ENCODE peak calls at places on chromosomes 7 and 10, in five cellular contexts. T is heart left ventricle, N is uterus, R is stomach, V is sigmoid colon. D is an unnamed sample.

GRCh38 chr7:158351051-158351450 is 236.6 kb downstream of the PTPRN2 start:
- DNase-seq in T (no peak), N (no peak), R (no peak), V (peak), D (peak)

GRCh38 chr10:1419796-1420429 is 317.4 kb downstream of the ADARB2 start:
- DNase-seq in T (no peak), N (no peak), R (no peak), V (no peak), D (no peak)

GRCh38 chr10:124696446-124697392 is 47.5 kb downstream of the FAM53B start:
- DNase-seq in T (no peak), N (no peak), R (no peak), V (no peak), D (no peak)

GRCh38 chr10:133081636-133082035 is 6.1 kb upstream of the ADGRA1 start:
- DNase-seq in T (no peak), N (no peak), R (no peak), V (no peak), D (no peak)

GRCh38 chr10:96124230-96125141 is 5.6 kb upstream of the ZNF518A start:
- DNase-seq in T (no peak), N (no peak), R (peak), V (no peak), D (peak)

GRCh38 chr10:31961675-31962074 is 33.0 kb upstream of the ARHGAP12 start:
- DNase-seq in T (no peak), N (no peak), R (no peak), V (no peak), D (no peak)

GRCh38 chr7:96527133-96527827 is 182.4 kb downstream of the SEM1 start:
- DNase-seq in T (no peak), N (no peak), R (no peak), V (no peak), D (no peak)

GRCh38 chr7:55271069-55271468 is 94.1 kb upstream of the LANCL2 start:
- DNase-seq in T (no peak), N (no peak), R (no peak), V (no peak), D (no peak)

GRCh38 chr7:128954150-128954549 is 16.4 kb downstream of the IRF5 start:
- DNase-seq in T (no peak), N (no peak), R (no peak), V (no peak), D (no peak)

GRCh38 chr7:138338361-138338760 is 121.7 kb upstream of the TRIM24 start:
- DNase-seq in T (peak), N (peak), R (peak), V (peak), D (peak)

GRCh38 chr7:44561962-44562621 is 11.6 kb downstream of the DDX56 start:
- DNase-seq in T (no peak), N (no peak), R (peak), V (no peak), D (no peak)

GRCh38 chr7:4931932-4932331 is 27.1 kb downstream of the MMD2 start:
- DNase-seq in T (no peak), N (no peak), R (peak), V (peak), D (no peak)

GRCh38 chr10:80141696-80142460 is 9.3 kb downstream of the PLAC9 start:
- DNase-seq in T (no peak), N (no peak), R (no peak), V (no peak), D (no peak)

GRCh38 chr10:97708976-97709745 is 4.4 kb upstream of the MARVELD1 start:
- DNase-seq in T (peak), N (peak), R (peak), V (peak), D (peak)

GRCh38 chr10:124236818-124237217 is 143.4 kb upstream of the CHST15 start:
- DNase-seq in T (no peak), N (no peak), R (peak), V (no peak), D (no peak)

GRCh38 chr10:49309691-49310371 is 10.9 kb downstream of the C10orf71 start:
- DNase-seq in T (no peak), N (no peak), R (no peak), V (no peak), D (no peak)

GRCh38 chr10:46234026-46234425 is 52.8 kb upstream of the ANTXRL start:
- DNase-seq in T (no peak), N (peak), R (peak), V (peak), D (no peak)

GRCh38 chr10:48798486-48799254 is 114.0 kb downstream of the WDFY4 start:
- DNase-seq in T (no peak), N (no peak), R (no peak), V (no peak), D (no peak)

GRCh38 chr10:114115661-114116060 is 58.3 kb downstream of the CCDC186 start:
- DNase-seq in T (no peak), N (no peak), R (no peak), V (no peak), D (no peak)

GRCh38 chr7:132398253-132398913 is 177.9 kb downstream of the PLXNA4 start:
- DNase-seq in T (no peak), N (no peak), R (no peak), V (peak), D (no peak)

GRCh38 chr10:28542728-28543127 is 9.8 kb downstream of the WAC start:
- DNase-seq in T (no peak), N (no peak), R (no peak), V (no peak), D (no peak)
- TF ChIP-seq POLR2A in T (no peak), N (no peak), R (no peak), V (no peak), D (no peak)

GRCh38 chr7:27192546-27193334 is 7.2 kb downstream of the HOXA13 start:
- DNase-seq in T (no peak), N (peak), R (no peak), V (peak), D (no peak)
- H3K4me3 ChIP-seq in T (peak), N (peak), R (peak), V (peak), D (peak)

DNA sequence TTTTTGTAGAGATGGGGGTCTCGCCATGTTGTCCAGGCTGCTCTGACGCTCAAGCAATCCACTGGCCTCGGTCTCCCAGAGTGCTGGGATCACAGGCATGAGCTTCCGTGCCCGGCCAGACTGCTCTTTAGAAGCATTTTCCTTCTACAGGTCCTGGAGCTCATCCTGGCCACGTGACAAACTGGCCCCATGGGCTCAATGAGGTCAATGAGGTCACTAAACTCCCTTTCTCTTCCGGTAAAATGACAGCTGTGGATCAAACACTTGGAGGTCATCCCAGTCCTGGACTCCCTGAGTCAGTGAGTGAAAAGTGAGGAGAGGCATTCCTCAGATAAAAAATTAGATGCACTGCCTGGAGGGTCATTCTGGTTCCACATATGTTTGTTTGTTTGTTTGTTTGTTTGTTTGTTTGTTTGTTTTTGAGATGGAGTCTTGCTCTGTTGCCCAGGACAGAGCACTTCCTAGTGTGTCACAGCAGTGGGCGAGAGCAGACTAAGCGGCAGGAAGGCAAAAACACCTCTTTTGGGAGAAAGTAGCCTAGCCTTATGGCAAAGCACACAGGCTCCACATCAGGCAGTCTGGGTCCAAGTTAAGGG is 134.9 kb downstream of the TNS3 start:
- DNase-seq in T (no peak), N (no peak), R (no peak), V (no peak), D (peak)
- H3K27ac ChIP-seq in T (no peak), N (no peak), R (peak), V (no peak), D (peak)

GRCh38 chr10:77859200-77859864 is 67.2 kb downstream of the DLG5 start:
- DNase-seq in T (no peak), N (no peak), R (no peak), V (no peak), D (no peak)

GRCh38 chr10:77856566-77856965 is 70.0 kb downstream of the DLG5 start:
- DNase-seq in T (no peak), N (no peak), R (no peak), V (no peak), D (no peak)

GRCh38 chr10:77859865-77860282 is 66.7 kb downstream of the DLG5 start:
- DNase-seq in T (no peak), N (no peak), R (no peak), V (no peak), D (no peak)

GRCh38 chr10:77855404-77856155 is 71.0 kb downstream of the DLG5 start:
- DNase-seq in T (no peak), N (no peak), R (no peak), V (no peak), D (peak)

DNA sequence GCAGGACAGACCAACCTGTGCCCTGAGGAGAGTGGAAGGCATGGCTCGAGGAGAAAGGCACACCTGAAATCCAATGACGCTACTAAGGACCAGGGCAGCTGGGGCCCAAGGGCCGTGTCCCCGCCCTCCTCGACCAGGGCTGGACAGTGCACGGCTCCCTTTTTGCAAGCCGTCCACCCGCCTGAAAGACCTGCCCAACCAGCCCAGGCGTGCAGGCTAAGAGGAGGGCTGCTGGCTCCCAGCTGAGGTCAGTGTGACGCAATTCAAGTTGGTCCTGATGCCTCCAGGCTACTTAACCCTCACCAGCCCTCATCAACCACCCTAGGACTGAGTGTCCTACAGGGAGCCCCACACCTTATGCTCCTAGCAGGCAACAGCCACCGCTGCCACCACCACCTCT is 69.3 kb downstream of the DLG5 start:
- DNase-seq in T (no peak), N (no peak), R (peak), V (no peak), D (peak)
- TF ChIP-seq POLR2A in T (no peak), N (no peak), R (no peak), V (no peak), D (peak)

DNA sequence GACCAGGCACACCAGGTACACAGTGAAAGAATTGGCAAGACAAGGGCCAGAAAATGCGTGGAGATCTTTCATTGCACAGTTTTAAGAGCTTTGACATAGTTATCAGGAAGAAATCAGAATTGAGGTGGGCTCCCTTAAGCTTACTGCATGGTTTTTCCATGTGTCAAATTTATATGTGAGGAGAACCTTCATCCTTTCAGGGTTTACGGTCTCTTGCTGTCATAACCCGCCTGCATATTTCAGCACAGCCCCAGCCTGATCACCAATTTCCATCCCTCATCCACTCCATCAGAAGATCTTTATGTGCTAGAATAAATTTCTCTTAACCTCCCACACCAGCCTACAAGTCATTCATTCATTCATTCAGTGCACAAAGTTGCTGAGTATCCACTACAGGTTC is 373.1 kb downstream of the KCNMA1 start:
- DNase-seq in T (no peak), N (no peak), R (no peak), V (no peak), D (no peak)
- H3K4me3 ChIP-seq in T (no peak), N (no peak), R (no peak), V (no peak), D (no peak)

GRCh38 chr7:80858141-80858903 is 60.5 kb downstream of the SEMA3C start:
- DNase-seq in T (no peak), N (no peak), R (no peak), V (no peak), D (no peak)
- H3K27ac ChIP-seq in T (no peak), N (peak), R (no peak), V (peak), D (no peak)

GRCh38 chr10:23438547-23439451 is at the start of gene OTUD1:
- DNase-seq in T (peak), N (peak), R (peak), V (peak), D (peak)

GRCh38 chr10:23439920-23440875 is 1.3 kb downstream of the OTUD1 start:
- DNase-seq in T (peak), N (peak), R (peak), V (peak), D (peak)

GRCh38 chr10:23442936-23443335 is 4.1 kb downstream of the OTUD1 start:
- DNase-seq in T (no peak), N (no peak), R (no peak), V (no peak), D (no peak)

GRCh38 chr10:23437987-23438546 is 808 bp upstream of the OTUD1 start:
- DNase-seq in T (no peak), N (no peak), R (no peak), V (no peak), D (no peak)

GRCh38 chr10:23439452-23439919 is 611 bp downstream of the OTUD1 start:
- DNase-seq in T (no peak), N (peak), R (no peak), V (peak), D (peak)
- TF ChIP-seq POLR2A in T (no peak), N (no peak), R (no peak), V (no peak), D (no peak)

DNA sequence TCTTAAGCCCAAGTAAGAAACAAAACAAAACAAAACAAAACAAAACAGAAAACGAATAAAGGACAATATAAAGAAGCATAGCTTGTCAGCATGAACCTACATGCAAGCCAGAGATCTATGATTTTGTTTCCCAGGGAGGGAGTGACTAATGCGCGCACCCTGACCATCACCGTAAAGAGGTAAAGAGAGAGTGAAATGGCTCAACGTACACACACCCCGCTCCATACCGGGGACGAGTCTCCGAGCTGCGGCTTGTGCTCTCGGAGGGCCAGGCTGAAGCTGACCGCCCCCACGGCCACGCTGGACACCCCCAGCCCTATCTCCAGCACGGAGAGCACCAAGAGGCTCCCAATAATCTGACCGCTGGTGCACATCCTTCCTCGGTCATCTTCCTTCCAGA is 1.1 kb downstream of the TMEM196 start:
- DNase-seq in T (no peak), N (no peak), R (no peak), V (no peak), D (no peak)
- H3K4me3 ChIP-seq in T (no peak), N (peak), R (peak), V (no peak), D (no peak)

DNA sequence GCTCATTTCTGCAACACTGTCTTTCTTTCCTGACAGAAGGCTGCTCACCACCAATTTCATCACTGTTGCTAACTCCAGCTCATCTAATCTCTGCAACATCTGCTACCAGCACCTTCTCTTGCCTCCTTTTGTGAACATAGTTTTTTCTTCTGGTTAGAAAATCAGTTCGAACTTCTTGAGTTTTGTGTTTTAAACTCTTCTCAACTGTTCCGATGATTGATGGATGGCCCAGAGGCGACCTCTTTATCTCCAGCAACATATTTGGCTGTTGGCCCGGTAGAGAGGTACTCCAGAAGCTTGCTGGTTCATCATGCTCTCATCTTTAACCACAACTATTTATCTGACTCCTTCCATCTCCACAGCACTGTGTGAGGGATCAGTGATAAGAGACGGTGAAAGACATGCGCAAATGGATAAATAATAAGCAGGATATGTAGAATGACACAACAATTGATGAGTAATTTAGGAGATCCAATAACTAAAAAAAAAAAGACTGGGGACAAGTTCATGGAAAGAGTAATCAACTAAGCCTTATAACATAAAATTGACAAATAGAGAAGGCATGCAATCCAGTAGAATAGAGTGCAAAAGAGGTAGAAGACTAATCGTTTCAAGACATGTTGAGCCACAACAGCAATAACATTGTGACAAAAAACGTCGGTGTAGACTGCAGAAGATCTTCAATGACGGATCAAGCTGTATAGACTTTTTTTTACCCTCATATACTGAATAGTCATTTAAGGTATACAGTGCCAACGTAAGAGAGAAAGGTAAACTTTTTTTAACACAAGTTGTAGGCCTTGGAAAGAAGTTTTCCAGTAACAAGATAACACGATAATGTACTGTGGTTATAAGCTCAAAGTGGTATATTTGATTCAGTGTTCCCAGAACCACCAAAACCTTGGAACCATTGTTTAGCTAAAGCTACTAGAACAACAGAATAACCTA is 152.2 kb downstream of the CRPPA start:
- DNase-seq in T (no peak), N (no peak), R (no peak), V (no peak), D (no peak)
- H3K27ac ChIP-seq in T (no peak), N (no peak), R (no peak), V (no peak), D (no peak)

D was measured in adrenal gland.